ENCODE peak calls at places on chromosomes 11 and 22, in seven cellular contexts. T, J, B, Y, H, U and G are unnamed samples.

GRCh38 chr11:10484461-10485180 is 29.6 kb downstream of the AMPD3 start:
- DNase-seq in U (no peak), J (no peak), H (no peak), T (no peak), Y (no peak), B (no peak), G (no peak)

GRCh38 chr22:31144223-31144622 is 3.9 kb upstream of the PLA2G3 start:
- DNase-seq in U (no peak), J (no peak), H (no peak), Y (no peak), B (no peak), T (no peak), G (no peak)

GRCh38 chr11:2447951-2448650 is 3.3 kb downstream of the KCNQ1 start:
- DNase-seq in U (no peak), B (no peak), Y (no peak), H (peak), J (no peak), T (no peak), G (no peak)

GRCh38 chr11:48141475-48142100 is 75.0 kb upstream of the OR4B1 start:
- DNase-seq in Y (no peak), B (no peak), U (no peak), T (no peak), J (peak), H (no peak), G (no peak)

GRCh38 chr11:503179-503981 is 3.7 kb downstream of the RNH1 start:
- DNase-seq in T (no peak), J (peak), U (peak), H (no peak), Y (no peak), B (no peak), G (peak)

GRCh38 chr11:133810179-133810550 is 35.1 kb downstream of the SPATA19 start:
- DNase-seq in H (no peak), Y (no peak), J (no peak), B (no peak), T (no peak), U (peak), G (no peak)

GRCh38 chr11:7571640-7572000 is 57.8 kb downstream of the PPFIBP2 start:
- DNase-seq in J (peak), U (peak), T (no peak), B (peak), H (peak), Y (peak), G (no peak)

GRCh38 chr11:112519749-112520148 is 259.1 kb upstream of the PLET1 start:
- DNase-seq in T (no peak), U (no peak), J (no peak), H (no peak), Y (no peak), B (no peak), G (no peak)

GRCh38 chr22:32502346-32502745 is 27.7 kb downstream of the FBXO7 start:
- DNase-seq in U (no peak), T (no peak), Y (no peak), B (no peak), J (no peak), H (no peak), G (no peak)

GRCh38 chr11:83836883-83837654 is 550.9 kb upstream of the CCDC90B start:
- DNase-seq in Y (peak), H (peak), B (peak), J (peak), U (no peak), T (no peak), G (no peak)

GRCh38 chr11:8262552-8263108 is 1.0 kb downstream of the LMO1 start:
- DNase-seq in T (no peak), B (peak), U (no peak), J (peak), H (no peak), Y (no peak), G (no peak)

GRCh38 chr11:120104041-120104440 is 33.9 kb downstream of the TRIM29 start:
- DNase-seq in Y (no peak), H (no peak), B (no peak), J (no peak), T (no peak), U (no peak), G (no peak)

GRCh38 chr11:29159552-29160465 is 857.0 kb downstream of the KCNA4 start:
- DNase-seq in Y (no peak), T (peak), U (no peak), J (peak), B (peak), H (peak), G (no peak)

GRCh38 chr11:128859563-128860441 is 7.3 kb downstream of the KCNJ1 start:
- DNase-seq in H (peak), T (no peak), Y (peak), B (peak), J (peak), U (peak), G (peak)

GRCh38 chr11:66727883-66728759 is 895 bp downstream of the SPTBN2 start:
- DNase-seq in U (no peak), B (no peak), T (no peak), Y (no peak), J (no peak), H (peak), G (no peak)

GRCh38 chr22:46576556-46577351 is 39.3 kb upstream of the CELSR1 start:
- DNase-seq in T (no peak), H (peak), J (peak), Y (no peak), B (peak), U (no peak), G (no peak)

GRCh38 chr22:22196018-22196533 is 48.5 kb upstream of the VPREB1 start:
- DNase-seq in U (no peak), T (no peak), J (no peak), H (no peak), Y (no peak), B (no peak), G (no peak)

GRCh38 chr11:20355221-20356219 is 8.0 kb upstream of the HTATIP2 start:
- DNase-seq in B (no peak), Y (no peak), H (peak), T (no peak), J (peak), U (no peak), G (peak)

GRCh38 chr11:71311928-71312510 is 59.6 kb upstream of the SHANK2 start:
- DNase-seq in H (no peak), J (no peak), Y (no peak), B (no peak), U (peak), T (no peak), G (no peak)

GRCh38 chr11:66288138-66288865 is 641 bp downstream of the YIF1A start:
- DNase-seq in J (no peak), H (peak), T (no peak), B (peak), U (no peak), Y (no peak), G (no peak)

GRCh38 chr11:10307022-10307410 is 2.1 kb downstream of the ADM start:
- DNase-seq in H (no peak), J (no peak), Y (no peak), B (no peak), U (no peak), T (no peak), G (no peak)

GRCh38 chr11:118820412-118821357 is 29.7 kb upstream of the DDX6 start:
- DNase-seq in J (peak), U (peak), T (peak), Y (peak), B (peak), H (peak), G (no peak)

GRCh38 chr22:37982938-37983859 is 1.2 kb downstream of the SOX10 start:
- DNase-seq in B (no peak), U (no peak), J (no peak), T (no peak), H (no peak), Y (no peak), G (no peak)

GRCh38 chr11:83011333-83012167 is 60.1 kb downstream of the RAB30 start:
- DNase-seq in B (peak), T (no peak), J (no peak), H (no peak), Y (no peak), U (no peak), G (no peak)

GRCh38 chr11:72238040-72238450 is 5.9 kb downstream of the PHOX2A start:
- DNase-seq in T (no peak), U (no peak), Y (peak), B (peak), J (peak), H (peak), G (no peak)

GRCh38 chr11:69449320-69450063 is 32.0 kb upstream of the LINC01488 start:
- DNase-seq in B (no peak), T (no peak), H (peak), J (peak), Y (peak), U (peak), G (no peak)

GRCh38 chr11:65471410-65471762 is 27.5 kb upstream of the MALAT1 start:
- DNase-seq in H (peak), T (no peak), U (no peak), Y (peak), J (peak), B (peak), G (no peak)

GRCh38 chr22:17239156-17239701 is 20.0 kb upstream of the ADA2 start:
- DNase-seq in J (no peak), T (no peak), H (no peak), Y (no peak), U (no peak), B (no peak), G (no peak)

GRCh38 chr11:86228967-86229330 is 15.6 kb upstream of the EED start:
- DNase-seq in Y (no peak), J (no peak), H (no peak), B (no peak), T (no peak), U (no peak), G (no peak)

GRCh38 chr11:96396637-96397036 is 6.8 kb downstream of the JRKL start:
- DNase-seq in B (no peak), J (no peak), U (no peak), T (no peak), H (peak), Y (no peak), G (no peak)

GRCh38 chr22:45112136-45112879 is 51.4 kb upstream of the NUP50 start:
- DNase-seq in B (no peak), J (peak), H (no peak), T (no peak), U (no peak), Y (no peak), G (no peak)

GRCh38 chr22:36301384-36301828 is 48.5 kb downstream of the APOL1 start:
- DNase-seq in U (peak), B (peak), T (no peak), J (peak), H (peak), Y (peak), G (peak)
- TF ChIP-seq CTCF in U (peak), B (peak), T (peak), J (peak), H (peak), Y (peak), G (peak)

DNA sequence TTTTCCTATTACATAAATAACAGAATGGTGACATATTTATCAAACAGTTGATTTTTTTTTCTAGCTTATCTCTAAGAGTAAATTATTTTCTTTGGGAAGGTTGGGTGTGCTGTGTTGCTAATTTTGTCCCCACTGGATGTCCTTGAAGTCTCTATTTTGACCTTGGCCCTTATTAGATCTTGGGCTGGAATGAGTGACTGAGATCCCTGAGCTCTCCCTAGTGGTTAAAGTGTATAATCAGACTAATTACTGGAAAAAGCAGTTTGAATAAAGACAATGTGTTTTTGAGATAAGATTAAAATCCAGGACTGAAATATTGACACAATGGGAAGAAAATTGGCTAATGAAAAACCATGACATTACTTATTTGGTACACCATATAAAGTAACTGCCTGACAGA is 56.1 kb downstream of the AASDHPPT start:
- DNase-seq in J (peak), T (no peak), B (no peak), H (no peak), Y (no peak), U (no peak), G (no peak)
- TF ChIP-seq CTCF in J (peak), T (peak), B (no peak), H (peak), Y (no peak), U (no peak), G (no peak)

GRCh38 chr11:117621226-117621625 is 175.8 kb downstream of the DSCAML1 start:
- DNase-seq in Y (no peak), U (no peak), H (no peak), J (peak), T (no peak), B (no peak), G (no peak)
- TF ChIP-seq CTCF in Y (peak), U (no peak), H (peak), J (peak), T (peak), B (no peak), G (peak)

DNA sequence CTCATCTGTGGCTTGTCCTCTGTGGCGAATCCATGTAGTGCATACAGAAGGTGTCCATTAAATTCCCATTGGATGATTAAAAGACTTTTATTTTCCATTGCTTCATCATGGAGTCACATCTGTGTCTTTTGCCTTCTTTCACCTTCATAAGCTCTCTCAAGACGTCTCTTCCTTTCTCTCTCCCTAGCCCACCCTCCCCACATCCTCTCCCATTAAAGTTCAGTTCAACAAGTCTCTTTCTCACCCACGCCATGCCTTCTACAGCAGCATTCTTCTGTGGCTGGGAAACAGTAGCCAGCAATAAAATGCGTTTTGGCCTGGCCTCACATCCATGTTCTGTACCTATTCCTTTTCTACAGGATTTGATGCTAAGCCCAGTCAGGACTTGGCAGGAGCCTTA is 7.2 kb upstream of the CD44 start:
- DNase-seq in B (no peak), T (no peak), Y (no peak), J (no peak), H (no peak), U (no peak), G (no peak)
- TF ChIP-seq CTCF in B (no peak), T (no peak), Y (no peak), J (no peak), H (no peak), U (no peak), G (no peak)

GRCh38 chr11:25211635-25212251 is 714.9 kb downstream of the LUZP2 start:
- DNase-seq in U (no peak), T (no peak), Y (no peak), J (no peak), H (no peak), B (no peak), G (no peak)

GRCh38 chr11:25200925-25201324 is 704.1 kb downstream of the LUZP2 start:
- DNase-seq in U (no peak), J (no peak), B (no peak), Y (no peak), T (no peak), H (no peak), G (no peak)

GRCh38 chr11:25206762-25207161 is 709.9 kb downstream of the LUZP2 start:
- DNase-seq in Y (no peak), J (no peak), H (no peak), U (no peak), B (no peak), T (no peak), G (no peak)
- TF ChIP-seq CTCF in Y (no peak), J (no peak), H (no peak), U (no peak), B (no peak), T (no peak), G (no peak)

DNA sequence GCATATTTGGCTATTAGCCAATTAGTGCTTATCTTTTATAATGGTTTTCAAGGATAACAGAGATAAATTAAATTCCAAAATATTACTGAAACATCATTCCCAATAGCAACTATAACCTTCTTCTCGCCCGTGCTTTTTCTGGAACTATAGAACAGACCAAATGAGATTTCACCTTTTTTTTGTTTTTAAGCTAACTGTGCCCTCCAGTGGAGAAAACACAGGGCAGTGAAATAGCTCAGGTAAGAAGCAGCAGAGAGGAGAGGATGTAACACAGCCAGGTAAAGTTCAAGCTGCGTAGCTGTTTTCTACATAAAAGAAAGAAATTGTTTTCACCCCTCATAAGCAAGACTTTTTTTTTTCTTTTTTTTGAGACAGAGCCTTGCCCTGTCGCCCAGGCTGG is 28.2 kb downstream of the HSD17B12 start:
- DNase-seq in T (no peak), U (no peak), Y (no peak), B (no peak), J (peak), H (peak), G (no peak)
- TF ChIP-seq CTCF in T (no peak), U (no peak), Y (peak), B (no peak), J (no peak), H (peak), G (no peak)

GRCh38 chr22:26330971-26331625 is 98.0 kb upstream of the ASPHD2 start:
- DNase-seq in Y (peak), H (peak), J (peak), T (no peak), U (no peak), B (peak), G (peak)
- TF ChIP-seq CTCF in Y (peak), H (peak), J (peak), T (peak), U (peak), B (peak), G (peak)

GRCh38 chr11:68076371-68077042 is 37.7 kb downstream of the TCIRG1 start:
- DNase-seq in B (no peak), H (peak), Y (no peak), J (no peak), U (no peak), T (no peak), G (no peak)
- TF ChIP-seq CTCF in B (no peak), H (no peak), Y (no peak), J (no peak), U (no peak), T (no peak), G (no peak)

DNA sequence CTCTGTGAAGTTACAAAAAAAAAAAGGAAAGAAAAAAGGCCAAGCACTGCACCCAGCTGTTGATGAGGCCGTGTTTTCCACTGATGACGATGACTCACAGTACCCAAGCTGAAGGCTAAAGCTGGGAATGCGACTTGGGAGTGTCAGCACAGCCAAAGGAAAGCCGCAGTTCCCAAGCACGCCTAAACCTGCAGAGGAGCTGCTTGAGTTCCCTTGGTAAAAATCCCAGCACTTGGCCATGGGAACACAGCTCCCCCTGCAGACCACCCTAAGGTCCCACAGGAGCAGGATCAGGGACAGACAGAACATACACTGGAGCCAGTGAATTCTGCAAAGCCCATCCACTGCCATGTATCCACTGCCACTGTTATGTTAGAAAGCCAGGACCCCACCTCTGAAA is 39.9 kb downstream of the SERGEF start:
- DNase-seq in J (peak), T (peak), Y (peak), H (peak), B (no peak), U (no peak), G (peak)
- TF ChIP-seq CTCF in J (peak), T (peak), Y (peak), H (peak), B (no peak), U (peak), G (peak)